ENCODE peak calls at places on chromosomes 5 and 9, in five cellular contexts. O is body of pancreas, I is upper lobe of left lung, Z is A549, B is HCT116. Y is an unnamed sample.
A peak's percentile ranks its signal among the peaks of the same experiment; 100 is the strongest.

GRCh38 chr9:136840877-136841645 is 1.2 kb upstream of the AJM1 start:
- DNase-seq in O (peak; percentile 96), I (no peak), Z (peak; percentile 75), B (no peak), Y (no peak)

GRCh38 chr5:96096724-96097123 is 135.1 kb upstream of the ELL2 start:
- DNase-seq in O (no peak), I (no peak), Z (no peak), B (no peak), Y (no peak)

GRCh38 chr5:32707394-32707997 is 3.6 kb upstream of the NPR3 start:
- DNase-seq in O (no peak), I (no peak), Z (peak; percentile 51), B (peak; percentile 21), Y (no peak)

GRCh38 chr9:116115731-116116353 is 37.7 kb upstream of the PAPPA start:
- DNase-seq in O (no peak), I (no peak), Z (no peak), B (no peak), Y (no peak)

GRCh38 chr9:119365291-119366027 is 3.8 kb downstream of the BRINP1 start:
- DNase-seq in O (no peak), I (no peak), Z (peak; percentile 32), B (no peak), Y (no peak)

GRCh38 chr5:42454216-42454995 is 31.2 kb downstream of the GHR start:
- DNase-seq in O (no peak), I (no peak), Z (no peak), B (no peak), Y (no peak)

GRCh38 chr9:13113751-13114150 is 165.7 kb downstream of the MPDZ start:
- DNase-seq in O (no peak), I (no peak), Z (no peak), B (no peak), Y (no peak)

GRCh38 chr5:172322028-172322965 is 38.7 kb upstream of the UBTD2 start:
- DNase-seq in O (peak; percentile 61), I (no peak), Z (no peak), B (no peak), Y (no peak)

GRCh38 chr5:42547146-42547545 is 123.9 kb downstream of the GHR start:
- DNase-seq in O (peak; percentile 15), I (no peak), Z (peak; percentile 1), B (no peak), Y (no peak)

GRCh38 chr5:58648846-58649245 is 66.0 kb downstream of the RAB3C start:
- DNase-seq in O (no peak), I (no peak), Z (no peak), B (no peak), Y (no peak)

GRCh38 chr5:95822038-95822407 is 503 bp downstream of the GLRX start:
- DNase-seq in O (peak; percentile 30), I (peak; percentile 72), Z (peak; percentile 38), B (no peak), Y (no peak)

GRCh38 chr5:54311178-54311811 is 922 bp upstream of the ARL15 start:
- DNase-seq in O (no peak), I (no peak), Z (peak; percentile 6), B (no peak), Y (no peak)

GRCh38 chr9:131874447-131874846 is 134.6 kb upstream of the RAPGEF1 start:
- DNase-seq in O (no peak), I (no peak), Z (no peak), B (no peak), Y (no peak)

GRCh38 chr5:39219433-39219832 is at the start of gene FYB1:
- DNase-seq in O (no peak), I (peak; percentile 73), Z (no peak), B (no peak), Y (no peak)

GRCh38 chr5:61277190-61277589 is 54.9 kb upstream of the ZSWIM6 start:
- DNase-seq in O (no peak), I (no peak), Z (peak; percentile 43), B (no peak), Y (no peak)

GRCh38 chr5:77957-78804 is 13.8 kb upstream of the PLEKHG4B start:
- DNase-seq in O (no peak), I (no peak), Z (peak; percentile 73), B (peak; percentile 47), Y (no peak)

GRCh38 chr9:34653131-34653530 is 1.1 kb downstream of the IL11RA start:
- DNase-seq in O (no peak), I (no peak), Z (no peak), B (no peak), Y (no peak)

GRCh38 chr9:119483153-119483552 is 113.9 kb upstream of the BRINP1 start:
- DNase-seq in O (no peak), I (no peak), Z (no peak), B (no peak), Y (no peak)

GRCh38 chr9:75907329-75907728 is 16.9 kb downstream of the PCSK5 start:
- DNase-seq in O (no peak), I (no peak), Z (peak; percentile 35), B (no peak), Y (no peak)

GRCh38 chr9:68685213-68685612 is 19.8 kb upstream of the PIP5K1B start:
- DNase-seq in O (no peak), I (no peak), Z (no peak), B (no peak), Y (no peak)

GRCh38 chr5:72921103-72921502 is 34.7 kb upstream of the FCHO2 start:
- DNase-seq in O (no peak), I (no peak), Z (no peak), B (no peak), Y (no peak)

GRCh38 chr5:35869705-35870277 is 13.1 kb downstream of the IL7R start:
- DNase-seq in O (no peak), I (no peak), Z (no peak), B (no peak), Y (no peak)

GRCh38 chr5:80592761-80593160 is 22.7 kb upstream of the ANKRD34B start:
- DNase-seq in O (no peak), I (no peak), Z (no peak), B (no peak), Y (no peak)

GRCh38 chr5:124996023-124996763 is 249.8 kb upstream of the ZNF608 start:
- DNase-seq in O (no peak), I (no peak), Z (peak; percentile 15), B (no peak), Y (no peak)

GRCh38 chr5:65611524-65611923 is 12.6 kb downstream of the TRIM23 start:
- DNase-seq in O (peak; percentile 65), I (peak; percentile 65), Z (peak; percentile 30), B (no peak), Y (no peak)

GRCh38 chr9:22415941-22416691 is 30.5 kb upstream of the DMRTA1 start:
- DNase-seq in O (no peak), I (no peak), Z (no peak), B (no peak), Y (no peak)

GRCh38 chr5:109529520-109529919 is 119.7 kb upstream of the PJA2 start:
- DNase-seq in O (peak; percentile 63), I (no peak), Z (no peak), B (no peak), Y (no peak)

GRCh38 chr5:138459311-138459710 is 6.0 kb upstream of the EGR1 start:
- DNase-seq in O (no peak), I (peak; percentile 60), Z (no peak), B (no peak), Y (no peak)

GRCh38 chr5:93382188-93382587 is 198.8 kb downstream of the NR2F1-AS1 start:
- DNase-seq in O (no peak), I (no peak), Z (no peak), B (no peak), Y (no peak)

GRCh38 chr5:93385665-93386064 is 195.4 kb downstream of the NR2F1-AS1 start:
- DNase-seq in O (no peak), I (no peak), Z (no peak), B (no peak), Y (no peak)

GRCh38 chr5:93378073-93378472 is 202.9 kb downstream of the NR2F1-AS1 start:
- DNase-seq in O (no peak), I (no peak), Z (no peak), B (no peak), Y (no peak)

GRCh38 chr5:93384977-93385376 is 196.0 kb downstream of the NR2F1-AS1 start:
- DNase-seq in O (no peak), I (no peak), Z (no peak), B (no peak), Y (no peak)

GRCh38 chr5:93381057-93381456 is 200.0 kb downstream of the NR2F1-AS1 start:
- DNase-seq in O (no peak), I (no peak), Z (no peak), B (no peak), Y (no peak)
- H3K27ac ChIP-seq in O (no peak overlapping the region), I (no peak overlapping the region), Z (no peak overlapping the region), B (no peak overlapping the region), Y (no peak overlapping the region)

GRCh38 chr9:130780865-130781504 is 54.1 kb upstream of the ABL1 start:
- DNase-seq in O (peak; percentile 37), I (peak; percentile 69), Z (peak; percentile 88), B (no peak), Y (peak; percentile 95)
- TF ChIP-seq POLR2A in O (peak; percentile 31), I (no peak), Z (no peak), B (no peak), Y (peak; percentile 11)

GRCh38 chr5:134817006-134817405 is 28.8 kb upstream of the C5orf24 start:
- DNase-seq in O (no peak), I (no peak), Z (no peak), B (no peak), Y (no peak)

GRCh38 chr5:134818776-134819175 is 27.0 kb upstream of the C5orf24 start:
- DNase-seq in O (no peak), I (no peak), Z (no peak), B (no peak), Y (no peak)

GRCh38 chr5:134813827-134814226 is 31.9 kb upstream of the C5orf24 start:
- DNase-seq in O (no peak), I (no peak), Z (no peak), B (no peak), Y (no peak)

DNA sequence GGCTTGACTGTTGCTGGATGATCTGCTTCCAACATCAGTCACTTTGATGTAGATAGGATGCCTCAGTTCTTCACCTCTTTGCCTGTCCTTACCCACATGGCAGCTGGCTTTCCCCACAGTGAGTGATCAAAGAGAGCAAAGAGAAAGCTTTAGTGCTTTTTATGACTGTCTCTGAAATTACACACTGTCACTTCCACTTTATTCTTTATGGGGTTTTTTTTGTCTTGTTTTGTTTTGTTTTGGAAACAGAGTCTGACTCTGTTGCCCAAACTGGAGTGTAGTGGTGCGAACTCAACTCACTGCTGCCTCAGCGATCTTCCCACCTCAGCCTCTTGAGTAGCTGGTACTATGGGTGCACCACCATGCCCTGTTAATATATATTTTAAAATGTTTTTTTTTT is 32.4 kb upstream of the C5orf24 start:
- DNase-seq in O (no peak), I (no peak), Z (no peak), B (no peak), Y (no peak)
- H3K27ac ChIP-seq in O (no peak overlapping the region), I (no peak overlapping the region), Z (no peak overlapping the region), B (no peak overlapping the region), Y (no peak overlapping the region)

DNA sequence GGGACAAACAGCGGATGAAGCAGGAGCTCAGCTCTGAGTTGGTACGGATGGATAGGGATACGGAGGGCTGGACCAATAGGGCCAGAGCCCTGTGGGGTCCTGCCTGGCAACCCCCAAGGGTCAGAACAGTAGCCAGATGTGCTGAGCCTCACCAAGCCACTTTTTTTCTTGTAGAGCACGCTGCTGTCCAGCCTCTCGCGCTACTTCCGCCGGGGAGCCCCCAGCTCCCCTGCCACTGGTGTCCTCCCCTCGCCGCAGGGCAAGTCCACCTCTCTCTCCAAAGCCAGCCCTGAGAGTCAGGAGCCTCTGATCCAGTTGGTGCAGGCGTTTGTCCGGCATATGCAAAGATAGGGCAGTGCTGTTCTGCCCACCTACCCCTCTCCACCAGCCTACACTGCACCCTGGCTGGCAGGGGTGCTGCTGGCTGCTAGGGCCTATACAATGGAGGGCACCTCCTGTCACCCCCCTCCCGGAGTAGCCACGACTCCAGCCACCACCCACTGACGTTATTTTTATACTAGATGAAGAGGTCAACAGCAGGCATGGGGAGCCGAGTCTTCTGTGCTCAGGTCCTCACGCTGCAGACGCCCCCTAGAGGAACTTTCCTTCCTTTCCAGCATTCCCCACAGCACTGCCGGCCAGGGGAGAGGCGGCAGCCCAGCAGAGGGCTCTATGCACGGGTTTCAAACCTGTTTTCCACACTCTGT is 21.6 kb downstream of the SH3GLB2 start:
- DNase-seq in O (peak; percentile 78), I (peak; percentile 63), Z (peak; percentile 78), B (peak; percentile 44), Y (no peak)
- TF ChIP-seq POLR2A in O (no peak), I (no peak), Z (no peak), B (no peak), Y (no peak)

Y was measured in vagina.